ENCODE peak calls at places on chromosomes 11 and 22, in four cellular contexts. One of them, this sample, is unnamed.

GRCh38 chr11:71285111-71285510 is 32.7 kb upstream of the SHANK2 start:
- DNase-seq in H1: no peak
- DNase-seq in GM12878: no peak
- DNase-seq in SK-N-SH: no peak
- DNase-seq in this sample: no peak

GRCh38 chr22:21632237-21632895 is at the start of gene CCDC116:
- DNase-seq in H1: peak; percentile 73
- DNase-seq in GM12878: no peak
- DNase-seq in SK-N-SH: peak; percentile 63
- DNase-seq in this sample: peak; percentile 99

GRCh38 chr11:56885182-56885581 is 103.5 kb upstream of the OR5AK2 start:
- DNase-seq in H1: no peak
- DNase-seq in GM12878: no peak
- DNase-seq in SK-N-SH: peak; percentile 23
- DNase-seq in this sample: no peak

GRCh38 chr22:43953988-43954771 is 1.1 kb upstream of the SAMM50 start:
- DNase-seq in H1: no peak
- DNase-seq in GM12878: no peak
- DNase-seq in SK-N-SH: peak; percentile 47
- DNase-seq in this sample: no peak

GRCh38 chr11:73322111-73322985 is 14.3 kb downstream of the ARHGEF17 start:
- DNase-seq in H1: no peak
- DNase-seq in GM12878: no peak
- DNase-seq in SK-N-SH: no peak
- DNase-seq in this sample: no peak

GRCh38 chr11:88300888-88301477 is 36.6 kb downstream of the CTSC start:
- DNase-seq in H1: no peak
- DNase-seq in GM12878: no peak
- DNase-seq in SK-N-SH: no peak
- DNase-seq in this sample: no peak

GRCh38 chr22:22520020-22520656 is at the start of gene ZNF280A:
- DNase-seq in H1: no peak
- DNase-seq in GM12878: no peak
- DNase-seq in SK-N-SH: no peak
- DNase-seq in this sample: peak; percentile 99

GRCh38 chr11:129791515-129791914 is 24.1 kb upstream of the TMEM45B start:
- DNase-seq in H1: no peak
- DNase-seq in GM12878: no peak
- DNase-seq in SK-N-SH: no peak
- DNase-seq in this sample: no peak

GRCh38 chr11:73978576-73979086 is 4.0 kb downstream of the UCP2 start:
- DNase-seq in H1: no peak
- DNase-seq in GM12878: no peak
- DNase-seq in SK-N-SH: no peak
- DNase-seq in this sample: no peak

GRCh38 chr11:6489338-6489737 is 7.7 kb upstream of the DNHD1 start:
- DNase-seq in H1: no peak
- DNase-seq in GM12878: no peak
- DNase-seq in SK-N-SH: no peak
- DNase-seq in this sample: no peak

GRCh38 chr11:12222099-12222751 is 111.8 kb downstream of the MICAL2 start:
- DNase-seq in H1: no peak
- DNase-seq in GM12878: no peak
- DNase-seq in SK-N-SH: no peak
- DNase-seq in this sample: no peak

GRCh38 chr22:23058063-23058462 is 12.3 kb upstream of the GNAZ start:
- DNase-seq in H1: peak; percentile 41
- DNase-seq in GM12878: no peak
- DNase-seq in SK-N-SH: no peak
- DNase-seq in this sample: no peak

GRCh38 chr11:69704508-69705245 is 855 bp upstream of the FGF19 start:
- DNase-seq in H1: peak; percentile 96
- DNase-seq in GM12878: no peak
- DNase-seq in SK-N-SH: peak; percentile 91
- DNase-seq in this sample: peak; percentile 30

GRCh38 chr11:134341805-134342571 is 10.2 kb downstream of the GLB1L2 start:
- DNase-seq in H1: no peak
- DNase-seq in GM12878: no peak
- DNase-seq in SK-N-SH: no peak
- DNase-seq in this sample: no peak

GRCh38 chr11:69301491-69302401 is 7.8 kb downstream of the MYEOV start:
- DNase-seq in H1: no peak
- DNase-seq in GM12878: no peak
- DNase-seq in SK-N-SH: peak; percentile 63
- DNase-seq in this sample: peak; percentile 77

GRCh38 chr22:29205598-29206371 is at the start of gene EMID1:
- DNase-seq in H1: peak; percentile 77
- DNase-seq in GM12878: no peak
- DNase-seq in SK-N-SH: peak; percentile 90
- DNase-seq in this sample: peak; percentile 54

GRCh38 chr11:69637956-69638871 is 2.7 kb upstream of the CCND1 start:
- DNase-seq in H1: peak; percentile 87
- DNase-seq in GM12878: no peak
- DNase-seq in SK-N-SH: peak; percentile 89
- DNase-seq in this sample: no peak

GRCh38 chr11:89922195-89922660 is at the start of gene TRIM49D1:
- DNase-seq in H1: no peak
- DNase-seq in GM12878: no peak
- DNase-seq in SK-N-SH: no peak
- DNase-seq in this sample: no peak

GRCh38 chr11:59207988-59208432 is 4.7 kb downstream of the MPEG1 start:
- DNase-seq in H1: no peak
- DNase-seq in GM12878: peak; percentile 89
- DNase-seq in SK-N-SH: peak; percentile 24
- DNase-seq in this sample: peak; percentile 38

GRCh38 chr11:120709808-120710207 is 198.3 kb downstream of the GRIK4 start:
- DNase-seq in H1: peak; percentile 13
- DNase-seq in GM12878: peak; percentile 73
- DNase-seq in SK-N-SH: no peak
- DNase-seq in this sample: no peak

GRCh38 chr11:29669336-29669735 is 347.5 kb downstream of the KCNA4 start:
- DNase-seq in H1: no peak
- DNase-seq in GM12878: no peak
- DNase-seq in SK-N-SH: no peak
- DNase-seq in this sample: no peak

GRCh38 chr22:22109693-22110466 is 127.3 kb upstream of the TOP3B start:
- DNase-seq in H1: no peak
- DNase-seq in GM12878: no peak
- DNase-seq in SK-N-SH: no peak
- DNase-seq in this sample: peak; percentile 82

GRCh38 chr11:7575841-7576451 is 62.1 kb downstream of the PPFIBP2 start:
- DNase-seq in H1: no peak
- DNase-seq in GM12878: no peak
- DNase-seq in SK-N-SH: peak; percentile 18
- DNase-seq in this sample: no peak

GRCh38 chr11:2468363-2469240 is 23.8 kb downstream of the KCNQ1 start:
- DNase-seq in H1: no peak
- DNase-seq in GM12878: no peak
- DNase-seq in SK-N-SH: no peak
- DNase-seq in this sample: no peak

GRCh38 chr11:608751-609354 is 6.9 kb downstream of the IRF7 start:
- DNase-seq in H1: no peak
- DNase-seq in GM12878: no peak
- DNase-seq in SK-N-SH: no peak
- DNase-seq in this sample: no peak

GRCh38 chr11:12914401-12914912 is 94.7 kb upstream of the RASSF10 start:
- DNase-seq in H1: peak; percentile 89
- DNase-seq in GM12878: no peak
- DNase-seq in SK-N-SH: peak; percentile 82
- DNase-seq in this sample: peak; percentile 48

GRCh38 chr11:75505966-75506692 is 19.6 kb downstream of the GDPD5 start:
- DNase-seq in H1: no peak
- DNase-seq in GM12878: no peak
- DNase-seq in SK-N-SH: peak; percentile 36
- DNase-seq in this sample: no peak

GRCh38 chr11:75500742-75501141 is 25.0 kb downstream of the GDPD5 start:
- DNase-seq in H1: no peak
- DNase-seq in GM12878: no peak
- DNase-seq in SK-N-SH: no peak
- DNase-seq in this sample: no peak

GRCh38 chr11:75502138-75502537 is 23.6 kb downstream of the GDPD5 start:
- DNase-seq in H1: no peak
- DNase-seq in GM12878: no peak
- DNase-seq in SK-N-SH: no peak
- DNase-seq in this sample: no peak

GRCh38 chr11:75506827-75507226 is 18.9 kb downstream of the GDPD5 start:
- DNase-seq in H1: no peak
- DNase-seq in GM12878: no peak
- DNase-seq in SK-N-SH: peak; percentile 42
- DNase-seq in this sample: no peak

GRCh38 chr11:75503531-75504099 is 22.1 kb downstream of the GDPD5 start:
- DNase-seq in H1: no peak
- DNase-seq in GM12878: no peak
- DNase-seq in SK-N-SH: no peak
- DNase-seq in this sample: no peak
- TF ChIP-seq NRF1 in H1: no peak
- TF ChIP-seq NRF1 in GM12878: no peak
- TF ChIP-seq NRF1 in SK-N-SH: no peak
- TF ChIP-seq NRF1 in this sample: no peak

GRCh38 chr11:111454561-111455192 is 57.5 kb downstream of the BTG4 start:
- DNase-seq in H1: peak; percentile 88
- DNase-seq in GM12878: no peak
- DNase-seq in SK-N-SH: peak; percentile 78
- DNase-seq in this sample: peak; percentile 78

GRCh38 chr11:111456859-111457730 is 55.1 kb downstream of the BTG4 start:
- DNase-seq in H1: no peak
- DNase-seq in GM12878: no peak
- DNase-seq in SK-N-SH: peak; percentile 4
- DNase-seq in this sample: no peak

GRCh38 chr11:111456086-111456858 is 55.9 kb downstream of the BTG4 start:
- DNase-seq in H1: no peak
- DNase-seq in GM12878: no peak
- DNase-seq in SK-N-SH: peak; percentile 7
- DNase-seq in this sample: no peak

GRCh38 chr11:111457731-111458368 is 54.3 kb downstream of the BTG4 start:
- DNase-seq in H1: no peak
- DNase-seq in GM12878: no peak
- DNase-seq in SK-N-SH: peak; percentile 7
- DNase-seq in this sample: no peak

GRCh38 chr11:111455291-111456085 is 56.7 kb downstream of the BTG4 start:
- DNase-seq in H1: no peak
- DNase-seq in GM12878: no peak
- DNase-seq in SK-N-SH: peak; percentile 7
- DNase-seq in this sample: no peak
- TF ChIP-seq NRF1 in H1: no peak
- TF ChIP-seq NRF1 in GM12878: no peak
- TF ChIP-seq NRF1 in SK-N-SH: no peak
- TF ChIP-seq NRF1 in this sample: no peak

GRCh38 chr11:17703951-17704350 is 15.4 kb upstream of the MYOD1 start:
- DNase-seq in H1: no peak
- DNase-seq in GM12878: peak; percentile 5
- DNase-seq in SK-N-SH: no peak
- DNase-seq in this sample: peak; percentile 62
- TF ChIP-seq NRF1 in H1: no peak
- TF ChIP-seq NRF1 in GM12878: no peak
- TF ChIP-seq NRF1 in SK-N-SH: no peak
- TF ChIP-seq NRF1 in this sample: no peak

DNA sequence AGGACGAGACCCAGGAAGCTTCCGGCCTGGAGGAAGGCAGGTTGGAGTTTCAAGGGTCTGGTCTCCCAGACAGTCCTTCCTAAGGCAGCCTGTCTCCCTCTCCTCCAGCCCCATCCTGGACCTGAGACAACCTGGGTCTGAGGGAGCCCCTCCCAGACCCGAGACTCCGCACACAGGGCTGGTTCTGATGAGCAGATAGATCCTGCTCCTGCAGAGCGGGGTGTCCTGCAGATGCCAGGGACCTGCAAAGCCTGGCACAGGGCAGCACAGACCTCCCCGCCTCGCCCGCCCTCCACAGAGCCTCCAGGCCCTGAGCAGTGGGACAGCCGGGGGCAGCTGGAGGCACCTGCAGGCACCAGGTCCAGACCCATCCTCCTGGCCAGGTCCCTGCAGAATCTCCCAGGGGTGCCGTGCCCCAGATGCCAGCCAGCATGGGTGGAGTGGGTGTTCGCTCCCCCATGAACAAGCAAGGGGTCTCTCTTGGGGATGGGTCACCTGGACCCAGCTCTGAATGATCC is 7.8 kb downstream of the PIM3 start:
- DNase-seq in H1: peak; percentile 46
- DNase-seq in GM12878: no peak
- DNase-seq in SK-N-SH: peak; percentile 33
- DNase-seq in this sample: no peak
- TF ChIP-seq NRF1 in H1: no peak
- TF ChIP-seq NRF1 in GM12878: no peak
- TF ChIP-seq NRF1 in SK-N-SH: no peak
- TF ChIP-seq NRF1 in this sample: no peak

GRCh38 chr11:27421819-27422494 is 50.6 kb downstream of the LGR4 start:
- DNase-seq in H1: no peak
- DNase-seq in GM12878: no peak
- DNase-seq in SK-N-SH: no peak
- DNase-seq in this sample: no peak
- TF ChIP-seq NRF1 in H1: no peak
- TF ChIP-seq NRF1 in GM12878: no peak
- TF ChIP-seq NRF1 in SK-N-SH: no peak
- TF ChIP-seq NRF1 in this sample: no peak

DNA sequence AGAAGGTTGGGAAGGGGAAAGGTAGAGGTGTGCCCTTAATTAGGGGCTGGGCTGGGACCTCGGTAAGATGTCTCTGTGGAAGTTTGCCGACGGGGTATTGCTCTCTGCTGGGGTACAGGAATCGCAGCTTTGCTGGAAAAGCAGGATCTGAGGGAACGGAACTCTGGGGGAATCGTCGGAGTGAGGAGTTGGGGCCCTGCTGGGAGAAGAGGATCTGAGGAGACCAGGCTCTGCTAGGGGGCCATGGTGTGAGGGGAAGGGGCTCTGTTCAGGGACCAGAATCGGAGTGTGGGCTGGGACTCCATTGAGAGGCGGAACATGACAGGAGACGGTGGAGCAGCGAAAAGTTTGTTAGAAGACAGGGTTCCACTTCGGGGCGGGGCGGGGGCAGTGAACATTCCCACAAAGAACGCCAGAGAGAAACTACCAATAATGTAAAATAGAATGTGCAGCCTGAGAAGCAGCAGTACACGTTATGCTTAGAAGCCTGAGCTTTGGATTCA is 456 bp downstream of the AAMDC start:
- DNase-seq in H1: no peak
- DNase-seq in GM12878: no peak
- DNase-seq in SK-N-SH: peak; percentile 51
- DNase-seq in this sample: peak; percentile 18
- TF ChIP-seq NRF1 in H1: no peak
- TF ChIP-seq NRF1 in GM12878: no peak
- TF ChIP-seq NRF1 in SK-N-SH: no peak
- TF ChIP-seq NRF1 in this sample: no peak

GRCh38 chr11:118841469-118842222 is 42.0 kb upstream of the CXCR5 start:
- DNase-seq in H1: no peak
- DNase-seq in GM12878: peak; percentile 64
- DNase-seq in SK-N-SH: no peak
- DNase-seq in this sample: no peak
- TF ChIP-seq NRF1 in H1: no peak
- TF ChIP-seq NRF1 in GM12878: no peak
- TF ChIP-seq NRF1 in SK-N-SH: no peak
- TF ChIP-seq NRF1 in this sample: no peak